ENCODE peak calls at places on chromosomes 11 and 22, in seven cellular contexts. A, I, P, K, E, G and C are unnamed samples.

GRCh38 chr11:72072348-72072747 is 8.0 kb downstream of the NUMA1 start:
- DNase-seq in A (no peak), I (peak), P (peak), K (no peak), E (peak), G (no peak), C (no peak)

GRCh38 chr11:77082838-77083552 is 16.2 kb downstream of the CAPN5 start:
- DNase-seq in A (peak), I (peak), P (no peak), K (peak), E (no peak), G (peak), C (no peak)

GRCh38 chr22:26406118-26406517 is 22.9 kb upstream of the ASPHD2 start:
- DNase-seq in A (no peak), I (no peak), P (no peak), K (no peak), E (peak), G (no peak), C (no peak)

GRCh38 chr11:117870176-117870952 is 6.1 kb downstream of the FXYD6 start:
- DNase-seq in A (no peak), I (no peak), P (no peak), K (no peak), E (no peak), G (no peak), C (peak)

GRCh38 chr11:36122715-36123114 is 166.5 kb downstream of the COMMD9 start:
- DNase-seq in A (no peak), I (peak), P (no peak), K (no peak), E (no peak), G (no peak), C (no peak)

GRCh38 chr22:30290679-30291333 is 1.5 kb upstream of the CASTOR1 start:
- DNase-seq in A (peak), I (peak), P (peak), K (peak), E (no peak), G (peak), C (peak)

GRCh38 chr11:128772814-128773213 is 78.9 kb downstream of the FLI1 start:
- DNase-seq in A (peak), I (no peak), P (no peak), K (peak), E (no peak), G (peak), C (no peak)

GRCh38 chr11:125072210-125072960 is 9.3 kb downstream of the SLC37A2 start:
- DNase-seq in A (peak), I (no peak), P (no peak), K (no peak), E (no peak), G (peak), C (no peak)

GRCh38 chr22:19905619-19906276 is 35.8 kb upstream of the COMT start:
- DNase-seq in A (no peak), I (no peak), P (no peak), K (no peak), E (no peak), G (no peak), C (no peak)

GRCh38 chr11:105298630-105299029 is 159.1 kb upstream of the CARD18 start:
- DNase-seq in A (no peak), I (no peak), P (no peak), K (no peak), E (no peak), G (no peak), C (no peak)

GRCh38 chr11:15907806-15908205 is 448.5 kb downstream of the SOX6 start:
- DNase-seq in A (no peak), I (no peak), P (no peak), K (no peak), E (no peak), G (no peak), C (no peak)

GRCh38 chr11:129905402-129905801 is 10.0 kb upstream of the NFRKB start:
- DNase-seq in A (no peak), I (no peak), P (no peak), K (no peak), E (no peak), G (no peak), C (no peak)

GRCh38 chr22:30234786-30235470 is 11.6 kb downstream of the LIF start:
- DNase-seq in A (no peak), I (peak), P (no peak), K (no peak), E (no peak), G (no peak), C (no peak)

GRCh38 chr11:123945132-123945531 is 1.5 kb upstream of the OR6T1 start:
- DNase-seq in A (no peak), I (no peak), P (no peak), K (no peak), E (no peak), G (no peak), C (no peak)

GRCh38 chr22:45807156-45807915 is 135.7 kb downstream of the ATXN10 start:
- DNase-seq in A (no peak), I (peak), P (peak), K (no peak), E (no peak), G (no peak), C (no peak)

GRCh38 chr11:95283653-95284052 is 52.7 kb upstream of the SESN3 start:
- DNase-seq in A (no peak), I (peak), P (no peak), K (no peak), E (no peak), G (no peak), C (no peak)

GRCh38 chr11:105937331-105937730 is 84.7 kb downstream of the MSANTD4 start:
- DNase-seq in A (no peak), I (peak), P (peak), K (no peak), E (peak), G (no peak), C (no peak)

GRCh38 chr11:100297516-100297915 is 389.6 kb upstream of the ARHGAP42 start:
- DNase-seq in A (no peak), I (no peak), P (no peak), K (no peak), E (no peak), G (no peak), C (no peak)

GRCh38 chr11:71474141-71474770 is 21.3 kb downstream of the NADSYN1 start:
- DNase-seq in A (no peak), I (no peak), P (no peak), K (no peak), E (no peak), G (no peak), C (no peak)

GRCh38 chr11:70536051-70536877 is 137.9 kb downstream of the CTTN start:
- DNase-seq in A (peak), I (no peak), P (peak), K (no peak), E (no peak), G (no peak), C (no peak)

GRCh38 chr22:18905540-18906409 is at the start of gene DGCR6:
- DNase-seq in A (no peak), I (no peak), P (no peak), K (no peak), E (no peak), G (peak), C (no peak)

GRCh38 chr11:28176231-28176853 is 68.2 kb downstream of the METTL15 start:
- DNase-seq in A (no peak), I (no peak), P (no peak), K (no peak), E (no peak), G (no peak), C (no peak)

GRCh38 chr22:40525250-40525884 is 111.2 kb downstream of the MRTFA start:
- DNase-seq in A (peak), I (peak), P (peak), K (peak), E (peak), G (peak), C (no peak)

GRCh38 chr22:19886605-19887250 is 32.1 kb upstream of the GNB1L start:
- DNase-seq in A (no peak), I (peak), P (no peak), K (no peak), E (no peak), G (peak), C (no peak)

DNA sequence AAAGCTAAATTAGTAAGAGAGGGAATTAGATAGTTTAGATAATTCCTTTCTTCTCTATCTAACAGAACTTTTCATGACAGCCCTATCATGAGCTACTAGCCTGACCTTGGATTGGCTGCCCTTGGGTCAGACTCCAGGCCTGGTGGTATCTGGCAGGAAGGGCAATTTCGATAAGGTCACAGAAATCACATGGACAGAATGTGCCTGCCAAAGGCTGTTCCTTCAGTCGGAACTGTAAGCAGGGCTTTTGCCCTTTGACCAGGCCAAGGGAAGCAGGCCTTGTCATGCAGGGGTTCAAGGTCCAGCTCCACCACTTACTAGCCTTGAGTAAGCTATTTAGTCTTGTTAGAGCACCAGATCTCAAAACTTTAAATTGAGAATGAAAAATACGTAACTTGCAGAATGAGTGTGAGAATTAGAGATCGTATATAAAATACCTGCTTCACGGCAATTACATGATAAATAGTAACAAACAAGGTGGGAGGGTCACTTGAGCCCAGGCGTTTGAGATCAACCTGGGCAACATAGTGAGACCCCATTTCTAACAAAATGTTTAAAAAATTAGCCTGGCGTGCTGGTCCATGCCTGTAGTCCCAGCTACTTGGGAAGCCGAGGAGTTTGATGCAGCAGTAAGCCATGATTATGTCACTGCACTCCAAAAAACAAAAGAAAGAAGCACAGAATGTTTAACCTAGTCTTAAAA is 60.8 kb upstream of the SC5D start:
- DNase-seq in A (peak), I (no peak), P (no peak), K (no peak), E (no peak), G (no peak), C (no peak)
- H3K27ac ChIP-seq in A (no peak), I (peak), P (no peak), K (no peak), E (no peak), G (no peak), C (no peak)

GRCh38 chr22:21816472-21816786 is 51.0 kb downstream of the MAPK1 start:
- DNase-seq in A (no peak), I (no peak), P (no peak), K (no peak), E (no peak), G (no peak), C (no peak)
- H3K27ac ChIP-seq in A (peak), I (no peak), P (peak), K (peak), E (no peak), G (peak), C (no peak)

GRCh38 chr22:36125434-36125833 is 35.1 kb downstream of the APOL3 start:
- DNase-seq in A (no peak), I (no peak), P (no peak), K (no peak), E (no peak), G (no peak), C (no peak)
- H3K27ac ChIP-seq in A (no peak), I (no peak), P (no peak), K (no peak), E (no peak), G (no peak), C (no peak)

GRCh38 chr11:567036-567628 is 6.4 kb downstream of the RASSF7 start:
- DNase-seq in A (no peak), I (no peak), P (no peak), K (peak), E (no peak), G (no peak), C (no peak)
- H3K27ac ChIP-seq in A (peak), I (no peak), P (no peak), K (no peak), E (peak), G (peak), C (no peak)

GRCh38 chr11:61596539-61596938 is 15.7 kb upstream of the SYT7 start:
- DNase-seq in A (no peak), I (no peak), P (no peak), K (no peak), E (no peak), G (no peak), C (no peak)
- H3K27ac ChIP-seq in A (no peak), I (no peak), P (no peak), K (no peak), E (no peak), G (no peak), C (no peak)

DNA sequence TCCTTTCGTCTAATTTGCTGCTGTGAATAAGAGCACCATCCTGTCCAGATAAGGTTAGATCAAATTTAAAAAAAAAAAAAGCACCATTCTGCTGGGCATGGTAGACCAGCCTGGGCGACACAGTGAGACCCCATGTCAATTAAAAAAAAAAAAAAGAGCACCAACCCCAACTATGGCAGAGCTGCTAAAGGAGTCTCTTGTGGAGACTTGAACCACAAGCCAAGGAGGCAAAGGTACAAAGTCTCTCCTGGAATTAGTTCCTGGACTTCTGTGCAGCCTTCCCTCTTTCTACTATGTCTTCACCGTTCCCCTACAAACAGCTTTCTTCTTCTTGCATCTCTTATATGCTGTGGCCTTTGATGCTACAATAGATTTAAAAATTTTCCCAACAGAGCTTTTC is 1.3 kb downstream of the PIK3C2A start:
- DNase-seq in A (no peak), I (no peak), P (no peak), K (no peak), E (no peak), G (no peak), C (no peak)
- H3K27ac ChIP-seq in A (peak), I (peak), P (no peak), K (no peak), E (peak), G (no peak), C (no peak)

GRCh38 chr11:67300756-67301312 is 2.5 kb upstream of the SSH3 start:
- DNase-seq in A (peak), I (no peak), P (no peak), K (no peak), E (no peak), G (no peak), C (no peak)

GRCh38 chr11:67300256-67300755 is 3.0 kb upstream of the SSH3 start:
- DNase-seq in A (no peak), I (no peak), P (no peak), K (no peak), E (no peak), G (peak), C (no peak)

GRCh38 chr11:67298786-67299185 is 4.5 kb upstream of the SSH3 start:
- DNase-seq in A (no peak), I (no peak), P (no peak), K (peak), E (no peak), G (peak), C (no peak)

GRCh38 chr11:67301313-67301921 is 1.9 kb upstream of the SSH3 start:
- DNase-seq in A (peak), I (no peak), P (no peak), K (no peak), E (no peak), G (peak), C (no peak)

GRCh38 chr11:67299471-67300191 is 3.7 kb upstream of the SSH3 start:
- DNase-seq in A (no peak), I (no peak), P (no peak), K (peak), E (no peak), G (peak), C (no peak)
- H3K27ac ChIP-seq in A (no peak), I (no peak), P (no peak), K (peak), E (no peak), G (no peak), C (no peak)

DNA sequence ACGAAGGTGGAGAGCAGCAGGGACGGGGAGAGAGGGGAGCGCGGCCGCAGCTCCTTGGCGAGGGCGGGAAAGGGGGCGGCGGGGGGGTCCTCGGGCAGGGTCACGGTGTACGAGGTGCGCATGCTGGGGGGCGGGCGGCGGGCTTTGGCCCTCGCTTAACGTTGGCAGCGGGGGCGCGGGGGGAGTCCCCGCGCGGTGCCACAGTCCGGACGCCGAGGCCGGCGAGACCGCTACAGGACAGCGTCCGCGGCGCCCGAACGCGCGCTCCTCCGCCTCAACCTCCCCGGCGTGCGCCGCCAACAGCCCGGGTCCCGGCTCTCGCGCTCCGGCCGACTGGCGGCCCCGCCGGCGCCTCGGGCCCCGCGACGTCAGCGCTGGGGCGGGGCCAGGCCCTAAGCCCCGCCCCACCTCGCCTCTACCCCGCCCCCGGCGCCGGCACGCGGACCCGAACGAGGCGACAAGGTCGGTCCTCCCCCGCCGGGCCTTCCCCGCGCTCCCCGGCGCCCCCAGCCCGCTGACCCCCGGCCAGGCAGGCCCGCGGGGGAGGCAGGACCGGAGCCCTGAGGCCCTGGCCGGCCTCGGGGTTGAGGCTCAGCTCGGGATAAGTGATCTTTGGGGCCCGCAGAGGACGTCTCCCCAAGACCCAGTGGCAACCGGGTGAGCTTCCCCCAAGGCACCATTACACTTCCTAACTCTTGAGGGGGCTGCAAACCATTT is 17.5 kb downstream of the USP2 start:
- DNase-seq in A (peak), I (peak), P (no peak), K (no peak), E (no peak), G (peak), C (peak)
- H3K27ac ChIP-seq in A (peak), I (peak), P (no peak), K (no peak), E (peak), G (no peak), C (peak)